ENCODE peak calls at places on chromosomes 13 and 19, in eight cellular contexts. S, A, H, T, V, N, B and Y are unnamed samples.

GRCh38 chr13:79393564-79394249 is 12.3 kb downstream of the RBM26 start:
- DNase-seq in S (no peak), A (no peak), H (peak; percentile 84), T (no peak), V (no peak), N (no peak), B (no peak), Y (peak; percentile 94)

GRCh38 chr19:36081894-36082293 is 27.2 kb downstream of the WDR62 start:
- DNase-seq in S (no peak), A (no peak), H (no peak), T (no peak), V (no peak), N (no peak), B (no peak), Y (no peak)

GRCh38 chr19:14390548-14390947 is 9.3 kb downstream of the ADGRE5 start:
- DNase-seq in S (no peak), A (no peak), H (no peak), T (no peak), V (no peak), N (no peak), B (no peak), Y (no peak)

GRCh38 chr19:50817941-50818858 is 5.4 kb downstream of the KLK1 start:
- DNase-seq in S (no peak), A (no peak), H (peak; percentile 40), T (no peak), V (peak; percentile 33), N (peak; percentile 68), B (peak; percentile 92), Y (no peak)

GRCh38 chr13:86572115-86572514 is 772.9 kb upstream of the SLITRK6 start:
- DNase-seq in S (peak; percentile 73), A (no peak), H (no peak), T (peak; percentile 5), V (no peak), N (no peak), B (no peak), Y (no peak)

GRCh38 chr13:21328836-21329477 is 130.1 kb downstream of the ZDHHC20 start:
- DNase-seq in S (no peak), A (no peak), H (no peak), T (no peak), V (no peak), N (no peak), B (no peak), Y (no peak)

GRCh38 chr19:9175326-9175725 is 3.5 kb upstream of the OR7D2 start:
- DNase-seq in S (no peak), A (no peak), H (no peak), T (no peak), V (no peak), N (no peak), B (no peak), Y (no peak)

GRCh38 chr19:57410748-57411671 is at the start of gene ZNF17:
- DNase-seq in S (peak; percentile 95), A (peak; percentile 87), H (peak; percentile 86), T (peak; percentile 93), V (peak; percentile 91), N (peak; percentile 87), B (peak; percentile 91), Y (peak; percentile 56)

GRCh38 chr19:35291916-35292315 is at the start of gene MAG:
- DNase-seq in S (no peak), A (no peak), H (no peak), T (no peak), V (no peak), N (no peak), B (no peak), Y (no peak)

GRCh38 chr19:37095859-37096258 is 17.6 kb downstream of the ZNF420 start:
- DNase-seq in S (no peak), A (no peak), H (no peak), T (no peak), V (no peak), N (no peak), B (no peak), Y (no peak)

GRCh38 chr19:13696839-13697238 is 67.5 kb upstream of the MRI1 start:
- DNase-seq in S (no peak), A (no peak), H (no peak), T (no peak), V (no peak), N (no peak), B (no peak), Y (no peak)

GRCh38 chr19:53982611-53983010 is 8.8 kb upstream of the CACNG6 start:
- DNase-seq in S (no peak), A (no peak), H (no peak), T (no peak), V (no peak), N (no peak), B (no peak), Y (no peak)

GRCh38 chr13:49976314-49977258 is 20.3 kb upstream of the TRIM13 start:
- DNase-seq in S (peak; percentile 74), A (peak; percentile 24), H (peak; percentile 66), T (peak; percentile 29), V (peak; percentile 77), N (peak; percentile 13), B (peak; percentile 67), Y (peak; percentile 17)

GRCh38 chr19:3656073-3656746 is 29.6 kb upstream of the CACTIN start:
- DNase-seq in S (peak; percentile 96), A (no peak), H (no peak), T (no peak), V (no peak), N (no peak), B (no peak), Y (no peak)

GRCh38 chr19:16587031-16588023 is 15.1 kb upstream of the SLC35E1 start:
- DNase-seq in S (peak; percentile 55), A (no peak), H (peak; percentile 91), T (no peak), V (no peak), N (no peak), B (no peak), Y (no peak)

GRCh38 chr19:55500368-55500952 is 12.2 kb downstream of the SSC5D start:
- DNase-seq in S (no peak), A (no peak), H (no peak), T (no peak), V (no peak), N (no peak), B (no peak), Y (no peak)

GRCh38 chr19:50712833-50713232 is 6.8 kb downstream of the SHANK1 start:
- DNase-seq in S (no peak), A (no peak), H (no peak), T (no peak), V (no peak), N (no peak), B (no peak), Y (no peak)

GRCh38 chr19:45069056-45069455 is 7.2 kb downstream of the ZNF296 start:
- DNase-seq in S (peak; percentile 28), A (no peak), H (no peak), T (no peak), V (no peak), N (no peak), B (no peak), Y (no peak)

GRCh38 chr19:5131866-5132561 is 163.1 kb downstream of the KDM4B start:
- DNase-seq in S (no peak), A (no peak), H (peak; percentile 82), T (no peak), V (no peak), N (no peak), B (no peak), Y (no peak)

GRCh38 chr13:26979334-26979733 is 192.3 kb downstream of the USP12 start:
- DNase-seq in S (no peak), A (no peak), H (no peak), T (no peak), V (no peak), N (no peak), B (no peak), Y (no peak)

GRCh38 chr13:65593298-65593874 is 1636.8 kb downstream of the PCDH9 start:
- DNase-seq in S (no peak), A (no peak), H (no peak), T (no peak), V (no peak), N (no peak), B (no peak), Y (no peak)

GRCh38 chr13:40668335-40668734 is 1.9 kb upstream of the FOXO1 start:
- DNase-seq in S (peak; percentile 38), A (no peak), H (peak; percentile 55), T (no peak), V (no peak), N (no peak), B (peak; percentile 63), Y (no peak)

GRCh38 chr19:7916137-7916907 is 1.7 kb downstream of the TGFBR3L start:
- DNase-seq in S (peak; percentile 50), A (peak; percentile 38), H (peak; percentile 56), T (no peak), V (peak; percentile 35), N (peak; percentile 31), B (peak; percentile 60), Y (no peak)

GRCh38 chr19:30077851-30078355 is 135.9 kb downstream of the URI1 start:
- DNase-seq in S (no peak), A (no peak), H (no peak), T (no peak), V (no peak), N (no peak), B (no peak), Y (no peak)

GRCh38 chr13:98216711-98217110 is 39.6 kb upstream of the RNF113B start:
- DNase-seq in S (no peak), A (no peak), H (no peak), T (no peak), V (no peak), N (no peak), B (no peak), Y (no peak)

GRCh38 chr19:19459707-19460251 is 54.3 kb downstream of the GATAD2A start:
- DNase-seq in S (peak; percentile 89), A (peak; percentile 64), H (peak; percentile 45), T (peak; percentile 32), V (no peak), N (no peak), B (peak; percentile 57), Y (no peak)

GRCh38 chr13:90414691-90415596 is 932.5 kb upstream of the MIR17HG start:
- DNase-seq in S (peak; percentile 81), A (no peak), H (no peak), T (peak; percentile 19), V (no peak), N (no peak), B (no peak), Y (no peak)

GRCh38 chr13:50437252-50437651 is 406.2 kb downstream of the DLEU7 start:
- DNase-seq in S (no peak), A (no peak), H (no peak), T (peak; percentile 67), V (no peak), N (no peak), B (no peak), Y (no peak)

GRCh38 chr19:50020481-50020880 is 4.7 kb downstream of the VRK3 start:
- DNase-seq in S (no peak), A (no peak), H (no peak), T (no peak), V (no peak), N (peak; percentile 6), B (no peak), Y (no peak)

GRCh38 chr13:113387396-113387795 is 23.5 kb upstream of the GRTP1 start:
- DNase-seq in S (no peak), A (no peak), H (no peak), T (no peak), V (no peak), N (no peak), B (no peak), Y (no peak)

GRCh38 chr19:40689339-40690049 is 957 bp downstream of the NUMBL start:
- DNase-seq in S (peak; percentile 34), A (no peak), H (peak; percentile 83), T (no peak), V (peak; percentile 23), N (no peak), B (no peak), Y (no peak)

GRCh38 chr19:44722131-44723121 is 23.5 kb downstream of the CEACAM16 start:
- DNase-seq in S (no peak), A (no peak), H (peak; percentile 27), T (no peak), V (no peak), N (no peak), B (peak; percentile 59), Y (no peak)

GRCh38 chr13:59345316-59345715 is 818.4 kb downstream of the DIAPH3 start:
- DNase-seq in S (no peak), A (no peak), H (no peak), T (no peak), V (peak; percentile 40), N (no peak), B (no peak), Y (no peak)